ENCODE peak calls at places on chromosome 9, in ten cellular contexts. T is HepG2, B is GM23338, S is BJ, N is OCI-LY7, O is gastrocnemius medialis, G is tibial artery, X is epithelial cell of esophagus, L is spleen, J is brain microvascular endothelial cell. W is an unnamed sample.

GRCh38 chr9:75858497-75859092 is 31.9 kb upstream of the PCSK5 start:
- DNase-seq in B (no peak), J (no peak), T (no peak), X (no peak), O (no peak), L (no peak), N (no peak), G (no peak), S (no peak), W (no peak)

GRCh38 chr9:88174324-88174723 is 36.0 kb upstream of the SPATA31C2 start:
- DNase-seq in T (no peak), O (no peak), B (no peak), S (no peak), L (no peak), J (no peak), G (no peak), N (no peak), X (peak; percentile 5), W (no peak)

GRCh38 chr9:81417299-81417675 is 272.1 kb downstream of the TLE1 start:
- DNase-seq in X (no peak), N (no peak), B (no peak), O (no peak), G (no peak), L (no peak), J (no peak), S (no peak), T (no peak), W (no peak)

GRCh38 chr9:123998970-123999621 is 12.5 kb upstream of the LHX2 start:
- DNase-seq in G (peak; percentile 49), T (no peak), O (no peak), N (no peak), X (no peak), B (peak; percentile 71), L (peak; percentile 73), J (no peak), S (no peak), W (no peak)

GRCh38 chr9:2469681-2470141 is 151.9 kb upstream of the VLDLR start:
- DNase-seq in B (peak; percentile 41), N (peak; percentile 14), J (no peak), L (no peak), G (no peak), S (no peak), T (no peak), X (peak; percentile 25), O (peak; percentile 17), W (no peak)

GRCh38 chr9:19184144-19184917 is 46.2 kb upstream of the DENND4C start:
- DNase-seq in G (peak; percentile 88), S (peak; percentile 77), N (peak; percentile 43), B (peak; percentile 15), T (peak; percentile 76), L (peak; percentile 85), O (peak; percentile 70), J (peak; percentile 91), X (peak; percentile 80), W (peak; percentile 89)

GRCh38 chr9:89837152-89837551 is 232.3 kb downstream of the GADD45G start:
- DNase-seq in N (no peak), J (no peak), G (no peak), S (no peak), O (no peak), B (no peak), L (no peak), X (no peak), T (no peak), W (no peak)

GRCh38 chr9:68896495-68896894 is 117.4 kb downstream of the PRKACG start:
- DNase-seq in G (no peak), L (no peak), B (no peak), X (no peak), S (no peak), N (no peak), J (peak; percentile 0), T (no peak), O (no peak), W (no peak)

GRCh38 chr9:94717656-94718225 is 8.8 kb upstream of the AOPEP start:
- DNase-seq in G (no peak), O (no peak), X (peak; percentile 90), T (no peak), N (no peak), J (peak; percentile 35), L (no peak), B (no peak), S (no peak), W (no peak)

GRCh38 chr9:73008273-73008672 is 55.4 kb upstream of the ALDH1A1 start:
- DNase-seq in L (no peak), O (no peak), N (no peak), T (no peak), J (no peak), B (no peak), S (no peak), X (no peak), G (no peak), W (no peak)

GRCh38 chr9:18673179-18673578 is 199.2 kb downstream of the ADAMTSL1 start:
- DNase-seq in L (no peak), X (no peak), T (no peak), J (no peak), O (no peak), G (no peak), N (no peak), S (no peak), B (no peak), W (no peak)

DNA sequence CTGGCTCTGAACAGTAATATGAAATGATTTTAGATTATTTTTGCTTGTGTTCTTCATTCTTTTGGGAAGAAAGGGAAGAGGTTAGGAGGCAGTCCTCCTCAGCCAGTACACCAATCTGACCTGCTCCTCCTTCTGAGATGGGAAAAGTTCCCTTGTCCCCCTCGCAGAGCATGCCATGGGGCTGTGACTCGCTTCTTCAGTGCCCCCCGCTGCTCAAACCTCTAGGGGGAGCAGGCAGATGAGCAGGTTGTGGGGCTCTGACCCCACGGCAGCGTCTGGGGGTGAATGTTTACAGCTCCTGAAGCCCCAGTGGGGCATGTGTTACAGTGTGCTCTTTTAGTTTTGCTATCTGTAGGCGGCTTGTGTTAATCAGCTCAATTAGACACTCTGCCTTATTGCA is 50.9 kb upstream of the KLF9 start:
- DNase-seq in X (no peak), B (peak; percentile 13), J (no peak), S (no peak), T (no peak), G (no peak), N (no peak), L (no peak), O (no peak), W (no peak)
- TF ChIP-seq CTCF in X (no peak), B (peak; percentile 26), J (peak; percentile 27), S (no peak), T (peak; percentile 18), G (no peak), N (peak; percentile 52), L (no peak), O (no peak), W (no peak)

GRCh38 chr9:31347082-31347617 is 1037.3 kb upstream of the ACO1 start:
- DNase-seq in S (no peak), G (no peak), L (no peak), B (peak; percentile 3), T (no peak), X (peak; percentile 59), O (no peak), N (peak; percentile 85), J (peak; percentile 6), W (no peak)
- H3K4me3 ChIP-seq in S (no peak overlapping the region), G (no peak overlapping the region), L (no peak overlapping the region), B (no peak overlapping the region), T (no peak overlapping the region), X (no peak overlapping the region), O (no peak overlapping the region), N (peak overlapping the region; percentile 55), J (peak overlapping the region; percentile 6), W (peak overlapping the region; percentile 20)

GRCh38 chr9:36980148-36980974 is 53.7 kb downstream of the PAX5 start:
- DNase-seq in L (no peak), G (no peak), S (no peak), N (peak; percentile 61), X (peak; percentile 65), T (no peak), B (peak; percentile 85), J (no peak), O (no peak), W (no peak)
- TF ChIP-seq CTCF in L (no peak), G (no peak), S (peak; percentile 6), N (peak; percentile 75), X (no peak), T (peak; percentile 45), B (peak; percentile 50), J (peak; percentile 6), O (no peak), W (peak; percentile 22)

GRCh38 chr9:109107402-109108240 is 12.1 kb downstream of the TMEM245 start:
- DNase-seq in B (no peak), O (no peak), T (peak; percentile 33), J (peak; percentile 79), N (no peak), G (no peak), X (peak; percentile 77), L (no peak), S (no peak), W (no peak)
- H3K4me3 ChIP-seq in B (no peak overlapping the region), O (no peak overlapping the region), T (no peak overlapping the region), J (peak overlapping the region; percentile 16), N (peak overlapping the region; percentile 42), G (no peak overlapping the region), X (no peak overlapping the region), L (no peak overlapping the region), S (no peak overlapping the region), W (no peak overlapping the region)

GRCh38 chr9:33447404-33448158 is at the start of gene AQP3:
- DNase-seq in T (peak; percentile 11), G (peak; percentile 81), O (peak; percentile 43), S (no peak), B (peak; percentile 89), L (peak; percentile 93), X (peak; percentile 54), N (peak; percentile 73), J (peak; percentile 9), W (no peak)
- TF ChIP-seq CTCF in T (peak; percentile 67), G (no peak), O (no peak), S (no peak), B (peak; percentile 13), L (peak; percentile 46), X (no peak), N (peak; percentile 66), J (no peak), W (peak; percentile 25)

W was measured in epithelial cell of proximal tubule.